ENCODE peak calls at places on chromosomes 7 and 10, in six cellular contexts. One of them, this sample, is unnamed.

GRCh38 chr7:21767300-21767900 is 178.3 kb downstream of the CDCA7L start:
- DNase-seq in non-pigmented ciliary epithelial cell: peak; percentile 15
- DNase-seq in GM12865: peak; percentile 91
- DNase-seq in WERI-Rb-1: peak; percentile 81
- DNase-seq in GM12864: peak; percentile 58
- DNase-seq in Right ventricle myocardium inferior: no peak
- DNase-seq in this sample: no peak

GRCh38 chr10:96389785-96390184 is 31.0 kb upstream of the OPALIN start:
- DNase-seq in WERI-Rb-1: no peak
- DNase-seq in GM12864: no peak
- DNase-seq in Right ventricle myocardium inferior: no peak
- DNase-seq in GM12865: no peak
- DNase-seq in non-pigmented ciliary epithelial cell: no peak
- DNase-seq in this sample: no peak

GRCh38 chr7:87877641-87878040 is 1.3 kb downstream of the DBF4 start:
- DNase-seq in GM12864: no peak
- DNase-seq in Right ventricle myocardium inferior: no peak
- DNase-seq in WERI-Rb-1: no peak
- DNase-seq in GM12865: no peak
- DNase-seq in non-pigmented ciliary epithelial cell: no peak
- DNase-seq in this sample: no peak

GRCh38 chr10:92757066-92757716 is 67.4 kb downstream of the HHEX start:
- DNase-seq in WERI-Rb-1: no peak
- DNase-seq in Right ventricle myocardium inferior: peak; percentile 92
- DNase-seq in GM12865: peak; percentile 93
- DNase-seq in non-pigmented ciliary epithelial cell: peak; percentile 32
- DNase-seq in GM12864: peak; percentile 81
- DNase-seq in this sample: no peak

GRCh38 chr7:139523199-139523941 is at the start of gene CLEC2L:
- DNase-seq in GM12864: no peak
- DNase-seq in GM12865: no peak
- DNase-seq in Right ventricle myocardium inferior: no peak
- DNase-seq in non-pigmented ciliary epithelial cell: no peak
- DNase-seq in WERI-Rb-1: no peak
- DNase-seq in this sample: no peak

GRCh38 chr7:27520828-27521790 is 141.6 kb downstream of the HIBADH start:
- DNase-seq in Right ventricle myocardium inferior: peak; percentile 64
- DNase-seq in GM12864: no peak
- DNase-seq in non-pigmented ciliary epithelial cell: no peak
- DNase-seq in GM12865: no peak
- DNase-seq in WERI-Rb-1: no peak
- DNase-seq in this sample: no peak

GRCh38 chr7:123355576-123356195 is 155.9 kb upstream of the SLC13A1 start:
- DNase-seq in Right ventricle myocardium inferior: no peak
- DNase-seq in non-pigmented ciliary epithelial cell: no peak
- DNase-seq in GM12864: no peak
- DNase-seq in GM12865: peak; percentile 9
- DNase-seq in WERI-Rb-1: no peak
- DNase-seq in this sample: no peak

GRCh38 chr10:11424456-11425287 is 186.8 kb downstream of the USP6NL start:
- DNase-seq in WERI-Rb-1: peak; percentile 33
- DNase-seq in non-pigmented ciliary epithelial cell: peak; percentile 13
- DNase-seq in Right ventricle myocardium inferior: no peak
- DNase-seq in GM12865: peak; percentile 54
- DNase-seq in GM12864: no peak
- DNase-seq in this sample: no peak

GRCh38 chr7:18221377-18222290 is 194.0 kb upstream of the PRPS1L1 start:
- DNase-seq in GM12865: no peak
- DNase-seq in GM12864: no peak
- DNase-seq in non-pigmented ciliary epithelial cell: peak; percentile 5
- DNase-seq in Right ventricle myocardium inferior: no peak
- DNase-seq in WERI-Rb-1: no peak
- DNase-seq in this sample: no peak

GRCh38 chr10:64430690-64431323 is 909.6 kb downstream of the REEP3 start:
- DNase-seq in GM12865: peak; percentile 4
- DNase-seq in Right ventricle myocardium inferior: no peak
- DNase-seq in non-pigmented ciliary epithelial cell: no peak
- DNase-seq in WERI-Rb-1: peak; percentile 86
- DNase-seq in GM12864: no peak
- DNase-seq in this sample: no peak

GRCh38 chr7:45699726-45700390 is 125.7 kb downstream of the ADCY1 start:
- DNase-seq in WERI-Rb-1: no peak
- DNase-seq in GM12864: no peak
- DNase-seq in Right ventricle myocardium inferior: peak; percentile 23
- DNase-seq in GM12865: no peak
- DNase-seq in non-pigmented ciliary epithelial cell: no peak
- DNase-seq in this sample: no peak

GRCh38 chr7:128791968-128792319 is at the start of gene CCDC136:
- DNase-seq in WERI-Rb-1: no peak
- DNase-seq in non-pigmented ciliary epithelial cell: no peak
- DNase-seq in GM12865: no peak
- DNase-seq in Right ventricle myocardium inferior: no peak
- DNase-seq in GM12864: no peak
- DNase-seq in this sample: no peak

GRCh38 chr10:112393341-112393740 is 19.4 kb downstream of the ACSL5 start:
- DNase-seq in non-pigmented ciliary epithelial cell: no peak
- DNase-seq in Right ventricle myocardium inferior: no peak
- DNase-seq in GM12864: no peak
- DNase-seq in WERI-Rb-1: no peak
- DNase-seq in GM12865: no peak
- DNase-seq in this sample: no peak

GRCh38 chr10:30441974-30442606 is 8.1 kb downstream of the MAP3K8 start:
- DNase-seq in GM12864: no peak
- DNase-seq in WERI-Rb-1: no peak
- DNase-seq in non-pigmented ciliary epithelial cell: no peak
- DNase-seq in GM12865: no peak
- DNase-seq in Right ventricle myocardium inferior: no peak
- DNase-seq in this sample: no peak

GRCh38 chr7:134763960-134764359 is 15.5 kb upstream of the CALD1 start:
- DNase-seq in GM12865: no peak
- DNase-seq in Right ventricle myocardium inferior: no peak
- DNase-seq in GM12864: no peak
- DNase-seq in WERI-Rb-1: no peak
- DNase-seq in non-pigmented ciliary epithelial cell: no peak
- DNase-seq in this sample: no peak

This sample was measured in chondrocyte.